ENCODE peak calls at places on chromosomes 16 and 17, in six cellular contexts. H is mesendoderm; P is Jurkat, Clone E6-1; U is ACHN; L is NCI-H774; K is tibial nerve. G is an unnamed sample.

GRCh38 chr17:50259484-50260324 is 14.6 kb upstream of the TMEM92 start:
- DNase-seq in U (no peak), H (no peak), P (no peak), K (no peak), L (no peak), G (no peak)

GRCh38 chr16:57694556-57695377 is at the start of gene DRC7:
- DNase-seq in U (peak), K (no peak), H (peak), P (peak), L (peak), G (peak)

GRCh38 chr17:1188812-1189211 is 9.0 kb upstream of the ABR start:
- DNase-seq in K (peak), U (no peak), H (no peak), P (no peak), L (no peak), G (no peak)

GRCh38 chr17:75208161-75208560 is 2.7 kb downstream of the NUP85 start:
- DNase-seq in K (no peak), P (no peak), L (no peak), H (no peak), U (no peak), G (no peak)

GRCh38 chr17:6306820-6307219 is 128.1 kb downstream of the AIPL1 start:
- DNase-seq in U (no peak), L (no peak), K (no peak), P (no peak), H (no peak), G (no peak)

GRCh38 chr17:60832206-60832605 is 154.6 kb downstream of the BCAS3 start:
- DNase-seq in H (no peak), L (no peak), P (peak), U (no peak), K (no peak), G (no peak)

GRCh38 chr16:50300942-50301625 is 34.7 kb downstream of the ADCY7 start:
- DNase-seq in L (no peak), K (no peak), U (no peak), H (no peak), P (no peak), G (no peak)

GRCh38 chr16:13873835-13874438 is 46.0 kb upstream of the ERCC4 start:
- DNase-seq in P (no peak), L (peak), U (peak), K (no peak), H (peak), G (no peak)

GRCh38 chr16:57226701-57227621 is 18.1 kb upstream of the ARL2BP start:
- DNase-seq in K (no peak), U (no peak), H (peak), L (no peak), P (no peak), G (no peak)

GRCh38 chr17:72592242-72592966 is 471.6 kb downstream of the SOX9 start:
- DNase-seq in L (peak), P (peak), K (peak), H (peak), U (peak), G (peak)

GRCh38 chr16:26772503-26772902 is 294.2 kb upstream of the C16orf82 start:
- DNase-seq in P (no peak), H (no peak), U (no peak), L (no peak), K (no peak), G (no peak)

GRCh38 chr17:42979511-42980273 is at the start of gene PTGES3L:
- DNase-seq in K (no peak), U (peak), P (peak), L (peak), H (peak), G (peak)

GRCh38 chr16:55711959-55712876 is 56.4 kb downstream of the SLC6A2 start:
- DNase-seq in H (peak), L (peak), K (peak), P (peak), U (peak), G (peak)

GRCh38 chr17:63568563-63568962 is 18.3 kb downstream of the DCAF7 start:
- DNase-seq in L (no peak), U (no peak), H (peak), P (no peak), K (no peak), G (no peak)

GRCh38 chr17:76408037-76408849 is 23.8 kb downstream of the SPHK1 start:
- DNase-seq in K (no peak), P (peak), L (peak), U (peak), H (peak), G (peak)

GRCh38 chr16:88784074-88784855 is 755 bp downstream of the PIEZO1 start:
- DNase-seq in U (peak), K (peak), H (peak), P (no peak), L (no peak), G (no peak)

GRCh38 chr16:57826706-57827625 is 24.7 kb upstream of the KIFC3 start:
- DNase-seq in K (no peak), U (peak), H (no peak), L (no peak), P (no peak), G (no peak)

GRCh38 chr16:56262148-56262878 is 71.0 kb downstream of the GNAO1 start:
- DNase-seq in U (no peak), H (no peak), K (no peak), P (peak), L (no peak), G (peak)

GRCh38 chr17:57125406-57125805 is 40.4 kb downstream of the AKAP1 start:
- DNase-seq in L (no peak), K (no peak), P (no peak), H (no peak), U (no peak), G (no peak)

GRCh38 chr17:58412910-58413630 is 4.3 kb downstream of the RNF43 start:
- DNase-seq in P (peak), U (no peak), K (no peak), H (no peak), L (no peak), G (no peak)

GRCh38 chr16:89123001-89123830 is 29.6 kb downstream of the ACSF3 start:
- DNase-seq in H (no peak), K (no peak), P (no peak), L (no peak), U (peak), G (no peak)

GRCh38 chr17:31249742-31250141 is 47.3 kb downstream of the OMG start:
- DNase-seq in H (peak), U (peak), P (no peak), L (no peak), K (no peak), G (no peak)

GRCh38 chr17:33444731-33445130 is 151.6 kb upstream of the ASIC2 start:
- DNase-seq in U (no peak), H (no peak), L (no peak), P (no peak), K (no peak), G (no peak)

GRCh38 chr16:35391328-35391727 is 1931.9 kb downstream of the TP53TG3F start:
- DNase-seq in K (no peak), P (peak), H (peak), U (peak), L (peak), G (peak)